ENCODE peak calls at places on chromosome 4, in four cellular contexts. B is astrocyte of the cerebellum, D is cardiac fibroblast, K is neural crest cell. G is an unnamed sample.

GRCh38 chr4:182536221-182536620 is 293.0 kb downstream of the TENM3 start:
- DNase-seq in B (no peak), D (no peak), K (no peak), G (no peak)

GRCh38 chr4:118282692-118283091 is 70.1 kb downstream of the PRSS12 start:
- DNase-seq in B (no peak), D (peak), K (no peak), G (no peak)

GRCh38 chr4:185792384-185793146 is 19.4 kb downstream of the SORBS2 start:
- DNase-seq in B (peak), D (peak), K (no peak), G (no peak)

GRCh38 chr4:105503484-105503883 is 29.6 kb upstream of the PPA2 start:
- DNase-seq in B (no peak), D (no peak), K (no peak), G (no peak)

GRCh38 chr4:157271166-157271869 is 50.8 kb downstream of the GRIA2 start:
- DNase-seq in B (peak), D (no peak), K (no peak), G (no peak)

GRCh38 chr4:43337707-43338106 is 445.2 kb downstream of the GRXCR1 start:
- DNase-seq in B (no peak), D (peak), K (no peak), G (no peak)

GRCh38 chr4:139137745-139138144 is 39.3 kb downstream of the ELF2 start:
- DNase-seq in B (no peak), D (no peak), K (no peak), G (no peak)

GRCh38 chr4:105453550-105454201 is 20.2 kb downstream of the PPA2 start:
- DNase-seq in B (no peak), D (no peak), K (no peak), G (peak)

GRCh38 chr4:2150076-2150475 is 90.9 kb downstream of the NAT8L start:
- DNase-seq in B (no peak), D (no peak), K (no peak), G (no peak)

GRCh38 chr4:6907658-6908191 is 1.9 kb upstream of the TBC1D14 start:
- DNase-seq in B (no peak), D (peak), K (no peak), G (no peak)

GRCh38 chr4:76582074-76582816 is 147.2 kb downstream of the SHROOM3 start:
- DNase-seq in B (no peak), D (no peak), K (no peak), G (no peak)

GRCh38 chr4:154018659-154019058 is 229.8 kb upstream of the SFRP2 start:
- DNase-seq in B (no peak), D (no peak), K (peak), G (no peak)

GRCh38 chr4:128528793-128529553 is 241.4 kb upstream of the PGRMC2 start:
- DNase-seq in B (peak), D (peak), K (no peak), G (no peak)

GRCh38 chr4:88900432-88900831 is 156.6 kb downstream of the FAM13A start:
- DNase-seq in B (peak), D (peak), K (no peak), G (no peak)

GRCh38 chr4:70994069-70994366 is 569 bp downstream of the DCK start:
- DNase-seq in B (no peak), D (no peak), K (no peak), G (no peak)

GRCh38 chr4:79396794-79397193 is 11.2 kb downstream of the GK2 start:
- DNase-seq in B (no peak), D (no peak), K (no peak), G (no peak)

GRCh38 chr4:1517592-1518411 is 111.6 kb upstream of the NKX1-1 start:
- DNase-seq in B (no peak), D (no peak), K (no peak), G (no peak)

GRCh38 chr4:148345509-148345908 is 96.7 kb downstream of the NR3C2 start:
- DNase-seq in B (no peak), D (no peak), K (no peak), G (no peak)

GRCh38 chr4:35526456-35526855 is 717.9 kb downstream of the ARAP2 start:
- DNase-seq in B (no peak), D (no peak), K (no peak), G (no peak)

GRCh38 chr4:5444918-5445517 is 263.3 kb downstream of the EVC2 start:
- DNase-seq in B (no peak), D (no peak), K (no peak), G (no peak)

GRCh38 chr4:36207808-36208207 is 36.5 kb downstream of the ARAP2 start:
- DNase-seq in B (no peak), D (no peak), K (no peak), G (no peak)

GRCh38 chr4:16079046-16079445 is 4.8 kb downstream of the PROM1 start:
- DNase-seq in B (no peak), D (peak), K (no peak), G (peak)

GRCh38 chr4:75306496-75306895 is 207.7 kb downstream of the RCHY1 start:
- DNase-seq in B (no peak), D (no peak), K (no peak), G (no peak)

GRCh38 chr4:150656882-150657281 is 74.9 kb downstream of the MAB21L2 start:
- DNase-seq in B (no peak), D (no peak), K (no peak), G (no peak)
- TF ChIP-seq CTCF in B (no peak), D (no peak), K (no peak), G (no peak)

DNA sequence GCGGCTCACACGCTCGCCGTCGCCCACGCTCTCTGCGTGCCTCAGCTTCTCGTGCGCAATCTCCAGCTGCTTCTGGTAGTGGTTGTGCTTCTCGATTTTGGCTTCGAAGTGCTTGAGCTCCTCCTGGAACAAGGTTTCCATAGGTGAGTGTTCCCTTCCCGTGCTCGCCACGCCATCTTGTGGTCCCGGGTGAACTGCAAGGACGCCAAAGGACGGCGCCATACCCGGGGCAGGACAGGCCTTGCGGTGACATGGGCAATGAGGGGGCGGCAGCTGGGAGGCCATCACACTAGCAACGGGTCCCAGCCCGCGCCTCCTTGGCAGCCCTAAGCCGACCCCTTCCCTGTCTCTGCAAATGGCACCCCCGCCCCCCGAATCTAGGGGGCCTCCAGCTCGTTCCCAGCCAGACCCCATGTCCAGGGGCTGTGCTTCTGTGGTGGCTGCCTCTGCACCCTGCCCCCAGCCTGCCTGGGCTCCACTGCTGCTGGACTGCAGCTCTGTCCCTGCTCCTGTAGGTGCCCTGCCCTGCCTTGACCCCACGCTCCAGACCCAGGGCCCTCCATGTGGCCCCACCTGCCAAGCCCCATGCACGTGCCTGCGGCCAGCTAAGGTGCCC is 17.3 kb downstream of the LRPAP1 start:
- DNase-seq in B (no peak), D (no peak), K (no peak), G (no peak)
- TF ChIP-seq CTCF in B (peak), D (peak), K (peak), G (no peak)

DNA sequence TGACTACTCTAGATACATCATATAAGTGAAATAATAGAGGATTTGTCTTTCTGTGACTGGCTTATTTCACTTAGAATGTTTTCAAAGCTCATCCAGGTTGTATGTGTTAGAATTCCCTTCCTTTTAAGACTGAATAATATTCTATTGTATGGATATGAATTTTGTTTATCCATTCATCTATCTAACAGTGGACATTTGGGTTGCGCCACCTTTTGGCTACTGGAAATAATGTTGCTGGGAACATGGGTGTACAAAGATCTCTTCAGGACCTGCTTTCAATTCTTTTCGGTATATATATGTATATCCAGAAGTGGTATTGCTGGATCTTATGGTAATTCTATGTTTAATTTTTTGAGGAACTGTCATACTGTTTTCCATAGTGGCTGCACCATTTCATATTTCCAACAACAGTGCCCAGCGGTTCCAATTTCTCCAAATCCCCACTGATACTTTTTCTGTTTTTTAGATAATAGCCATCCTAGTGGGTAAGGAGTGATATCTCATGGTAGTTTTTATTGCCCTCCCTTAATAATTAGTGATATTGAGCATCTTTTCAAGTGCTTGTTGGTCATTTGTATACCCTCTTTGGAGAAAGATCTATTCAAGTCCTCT is 3.4 kb upstream of the SCD5 start:
- DNase-seq in B (no peak), D (peak), K (no peak), G (no peak)
- TF ChIP-seq CTCF in B (peak), D (peak), K (peak), G (peak)

DNA sequence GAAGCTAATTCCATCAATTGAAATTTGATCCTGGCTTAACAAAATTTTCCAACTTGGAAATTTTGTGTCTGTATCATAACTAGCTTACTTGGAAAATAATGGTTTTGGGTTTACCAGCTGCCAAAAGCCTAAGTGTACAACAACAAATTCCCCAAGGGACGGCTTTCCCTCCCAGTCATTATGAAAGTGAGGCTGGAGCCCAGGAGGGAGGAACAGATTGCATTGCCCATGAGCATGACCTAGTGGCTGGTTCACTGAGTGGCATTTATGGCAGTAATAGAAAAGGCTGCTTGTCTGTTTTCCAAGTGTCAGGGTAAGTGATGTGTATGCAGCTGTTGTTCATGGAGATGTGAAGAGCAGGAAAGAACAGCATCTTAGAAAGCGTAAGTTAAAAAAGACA is 70.8 kb upstream of the HHIP start:
- DNase-seq in B (no peak), D (peak), K (no peak), G (no peak)
- TF ChIP-seq CTCF in B (no peak), D (peak), K (peak), G (peak)

G was measured in GM10248.